ENCODE peak calls at places on chromosomes 3 and 15, in five cellular contexts. H is A549, U is GM12878, P is HepG2, X is upper lobe of left lung. G is an unnamed sample. For H3K4me1, the result is how much of the 10 kb centered on the place peaks cover.

GRCh38 chr3:69536306-69537020 is 150.6 kb upstream of the FRMD4B start:
- ATAC-seq in X (no peak), U (no peak), H (no peak), P (no peak), G (no peak)

GRCh38 chr3:4821331-4821730 is 157.9 kb upstream of the BHLHE40 start:
- ATAC-seq in H (no peak), U (no peak), P (no peak), X (no peak), G (no peak)

GRCh38 chr15:43793647-43794046 is 1.5 kb downstream of the SERF2 start:
- ATAC-seq in H (no peak), P (no peak), X (no peak), U (no peak), G (no peak)

GRCh38 chr3:8938021-8938420 is 25.3 kb downstream of the RAD18 start:
- ATAC-seq in H (peak), X (no peak), P (peak), U (peak), G (no peak)

GRCh38 chr3:193049901-193050300 is 132.2 kb upstream of the MB21D2 start:
- ATAC-seq in H (no peak), X (no peak), P (no peak), U (no peak), G (no peak)

GRCh38 chr3:140128217-140129137 is 193.5 kb downstream of the CLSTN2 start:
- ATAC-seq in P (peak), U (peak), X (peak), H (peak), G (no peak)

GRCh38 chr3:47603332-47603731 is 24.7 kb upstream of the CSPG5 start:
- ATAC-seq in H (no peak), P (no peak), U (no peak), X (no peak), G (no peak)

GRCh38 chr15:68524753-68525584 is 53.8 kb upstream of the CORO2B start:
- ATAC-seq in X (no peak), U (peak), P (no peak), H (no peak), G (peak)

GRCh38 chr15:59313703-59314332 is 58.9 kb downstream of the MYO1E start:
- ATAC-seq in H (peak), U (peak), P (no peak), X (peak), G (peak)

GRCh38 chr3:24598691-24599090 is 104.0 kb upstream of the THRB start:
- ATAC-seq in H (no peak), X (no peak), P (no peak), U (no peak), G (no peak)

GRCh38 chr3:37639922-37640321 is 221.8 kb upstream of the CTDSPL start:
- ATAC-seq in U (no peak), H (no peak), X (no peak), P (no peak), G (no peak)

DNA sequence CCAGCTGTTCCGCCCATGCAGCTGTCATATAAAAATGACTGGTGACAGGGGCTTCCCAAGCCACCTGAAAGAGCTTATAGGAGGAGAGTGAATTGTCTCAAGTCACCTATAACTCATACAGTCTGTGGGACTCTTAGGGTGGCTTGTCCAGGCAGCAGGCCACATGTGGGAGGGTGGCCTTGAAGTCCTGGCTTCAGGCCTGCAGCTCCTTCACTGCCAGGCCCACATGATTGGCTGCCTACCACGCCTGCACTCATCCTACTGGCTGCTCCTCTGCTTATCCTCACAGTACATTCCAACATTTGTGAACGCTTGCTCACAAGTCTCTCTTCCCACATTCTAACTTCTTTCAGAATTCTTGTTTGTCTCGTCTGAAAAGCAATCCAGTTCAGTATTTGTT is 41.1 kb upstream of the TIPARP start:
- ATAC-seq in H (no peak), P (no peak), U (peak), X (peak), G (peak)
- H3K4me1 ChIP-seq in H (under half), P (under half), U (under half), X (under half), G (under half)

GRCh38 chr15:89860851-89861360 is 32.9 kb downstream of the AP3S2 start:
- ATAC-seq in X (no peak), H (no peak), U (no peak), P (no peak), G (no peak)
- TF ChIP-seq EP300 in X (no peak), H (no peak), U (no peak), P (no peak), G (no peak)

GRCh38 chr3:58581328-58582091 is 4.3 kb upstream of the FAM107A start:
- ATAC-seq in U (no peak), X (no peak), H (no peak), P (no peak), G (no peak)
- H3K27ac ChIP-seq in U (no peak), X (peak), H (no peak), P (no peak), G (no peak)

GRCh38 chr15:74781673-74782595 is at the start of gene CSK:
- ATAC-seq in P (peak), X (peak), U (no peak), H (peak), G (peak)

GRCh38 chr15:74780983-74781672 is 752 bp upstream of the CSK start:
- ATAC-seq in X (no peak), H (peak), P (peak), U (peak), G (no peak)

GRCh38 chr15:74783808-74784175 is 1.9 kb downstream of the CSK start:
- ATAC-seq in U (no peak), P (peak), H (no peak), X (no peak), G (no peak)

GRCh38 chr15:74783072-74783807 is 1.4 kb downstream of the CSK start:
- ATAC-seq in X (peak), P (peak), H (peak), U (peak), G (no peak)

DNA sequence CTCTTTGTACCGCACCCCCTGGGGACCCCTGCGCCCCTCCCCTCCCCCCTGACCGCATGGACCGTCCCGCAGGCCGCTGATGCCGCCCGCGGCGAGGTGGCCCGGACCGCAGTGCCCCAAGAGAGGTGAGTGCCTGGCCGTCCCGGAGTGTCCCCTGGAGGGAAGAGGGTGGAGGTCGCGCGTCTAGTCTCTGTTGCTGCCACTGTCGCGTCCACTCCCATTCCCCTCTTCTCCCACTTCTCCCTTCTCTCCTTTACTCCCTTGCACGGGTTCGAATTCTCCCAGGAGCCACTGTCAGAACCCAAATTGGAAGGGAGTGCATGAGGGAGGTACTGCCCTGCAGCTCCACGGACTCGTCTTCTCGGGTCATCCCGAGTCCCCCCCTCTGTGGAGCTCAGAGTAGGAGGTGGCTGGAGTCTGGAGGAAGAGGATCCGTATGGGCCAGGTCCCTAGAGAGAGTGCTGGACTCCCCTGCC is 754 bp downstream of the CSK start:
- ATAC-seq in U (no peak), H (peak), P (peak), X (peak), G (no peak)
- H3K4me1 ChIP-seq in U (half or more), H (under half), P (half or more), X (half or more), G (under half)

DNA sequence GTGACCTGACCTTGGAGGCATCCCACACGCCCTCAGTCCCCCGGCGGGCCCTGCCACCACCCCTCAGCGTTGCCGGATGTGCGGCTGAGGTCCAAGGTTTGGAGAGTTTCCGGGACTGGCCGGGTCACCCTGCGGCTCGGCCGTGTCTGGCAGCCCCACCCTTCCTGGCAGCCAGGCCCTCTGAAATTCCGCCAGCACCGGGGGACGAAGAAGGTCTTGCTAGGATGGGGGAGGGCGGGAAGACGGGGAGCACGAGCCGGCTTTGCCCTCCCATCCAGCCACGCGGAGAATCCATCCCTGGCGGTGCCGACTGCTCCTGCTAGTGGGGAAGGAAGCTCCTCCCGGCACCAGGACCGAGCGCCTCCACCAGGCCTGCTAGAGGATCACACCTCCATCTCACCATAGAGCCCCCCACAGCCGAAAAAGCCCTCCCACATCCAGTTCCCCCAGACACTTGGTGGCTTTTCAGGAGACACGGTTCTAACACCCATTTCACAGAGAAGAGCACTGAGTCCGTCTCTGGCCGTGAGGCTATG is 81.5 kb downstream of the CPN2 start:
- ATAC-seq in X (peak), P (peak), H (no peak), U (no peak), G (peak)
- TF ChIP-seq EP300 in X (peak), P (no peak), H (no peak), U (no peak), G (no peak)

GRCh38 chr3:172044833-172045585 is 5.6 kb downstream of the FNDC3B start:
- ATAC-seq in U (peak), H (no peak), P (no peak), X (no peak), G (no peak)
- H3K27ac ChIP-seq in U (no peak), H (peak), P (peak), X (no peak), G (no peak)